ENCODE peak calls at places on chromosomes 4 and X, in seven cellular contexts. One of them, this sample, is unnamed.

GRCh38 chrX:65551086-65551485 is 16.5 kb upstream of the LAS1L start:
- DNase-seq in A549: no peak
- DNase-seq in GM23248: no peak
- DNase-seq in lung: no peak
- DNase-seq in coronary artery: no peak
- DNase-seq in neural progenitor cell: no peak
- DNase-seq in stomach: no peak
- DNase-seq in this sample: no peak

GRCh38 chrX:10636337-10636736 is 16.0 kb upstream of the MID1 start:
- DNase-seq in A549: peak; percentile 81
- DNase-seq in GM23248: peak; percentile 69
- DNase-seq in lung: peak; percentile 32
- DNase-seq in coronary artery: no peak
- DNase-seq in neural progenitor cell: peak; percentile 55
- DNase-seq in stomach: no peak
- DNase-seq in this sample: no peak

GRCh38 chr4:176400816-176401461 is 81.2 kb downstream of the SPCS3 start:
- DNase-seq in A549: peak; percentile 40
- DNase-seq in GM23248: peak; percentile 85
- DNase-seq in lung: no peak
- DNase-seq in coronary artery: no peak
- DNase-seq in neural progenitor cell: no peak
- DNase-seq in stomach: no peak
- DNase-seq in this sample: no peak

GRCh38 chr4:7226993-7227392 is 34.7 kb downstream of the SORCS2 start:
- DNase-seq in A549: no peak
- DNase-seq in GM23248: no peak
- DNase-seq in lung: peak; percentile 75
- DNase-seq in coronary artery: no peak
- DNase-seq in neural progenitor cell: no peak
- DNase-seq in stomach: no peak
- DNase-seq in this sample: no peak

GRCh38 chrX:131025336-131025735 is 32.8 kb upstream of the ARHGAP36 start:
- DNase-seq in A549: no peak
- DNase-seq in GM23248: no peak
- DNase-seq in lung: no peak
- DNase-seq in coronary artery: no peak
- DNase-seq in neural progenitor cell: no peak
- DNase-seq in stomach: no peak
- DNase-seq in this sample: no peak

GRCh38 chr4:94486372-94486801 is 34.6 kb downstream of the PDLIM5 start:
- DNase-seq in A549: no peak
- DNase-seq in GM23248: no peak
- DNase-seq in lung: peak; percentile 35
- DNase-seq in coronary artery: no peak
- DNase-seq in neural progenitor cell: no peak
- DNase-seq in stomach: peak; percentile 77
- DNase-seq in this sample: no peak

GRCh38 chrX:40154229-40154852 is 56.6 kb upstream of the BCOR start:
- DNase-seq in A549: peak; percentile 57
- DNase-seq in GM23248: peak; percentile 70
- DNase-seq in lung: no peak
- DNase-seq in coronary artery: no peak
- DNase-seq in neural progenitor cell: peak; percentile 85
- DNase-seq in stomach: no peak
- DNase-seq in this sample: no peak

GRCh38 chrX:39972340-39972739 is 125.4 kb downstream of the BCOR start:
- DNase-seq in A549: no peak
- DNase-seq in GM23248: peak; percentile 56
- DNase-seq in lung: no peak
- DNase-seq in coronary artery: no peak
- DNase-seq in neural progenitor cell: no peak
- DNase-seq in stomach: no peak
- DNase-seq in this sample: no peak

GRCh38 chr4:179278647-179279046 is 1836.4 kb upstream of the AGA start:
- DNase-seq in A549: no peak
- DNase-seq in GM23248: no peak
- DNase-seq in lung: no peak
- DNase-seq in coronary artery: no peak
- DNase-seq in neural progenitor cell: no peak
- DNase-seq in stomach: no peak
- DNase-seq in this sample: no peak

GRCh38 chr4:165198329-165198728 is 9.0 kb upstream of the KLHL2 start:
- DNase-seq in A549: no peak
- DNase-seq in GM23248: peak; percentile 21
- DNase-seq in lung: no peak
- DNase-seq in coronary artery: no peak
- DNase-seq in neural progenitor cell: no peak
- DNase-seq in stomach: no peak
- DNase-seq in this sample: no peak
- H3K27ac ChIP-seq in A549: no peak overlapping the region
- H3K27ac ChIP-seq in GM23248: no peak overlapping the region
- H3K27ac ChIP-seq in lung: no peak overlapping the region
- H3K27ac ChIP-seq in coronary artery: no peak overlapping the region
- H3K27ac ChIP-seq in neural progenitor cell: no peak overlapping the region
- H3K27ac ChIP-seq in stomach: no peak overlapping the region
- H3K27ac ChIP-seq in this sample: no peak overlapping the region

DNA sequence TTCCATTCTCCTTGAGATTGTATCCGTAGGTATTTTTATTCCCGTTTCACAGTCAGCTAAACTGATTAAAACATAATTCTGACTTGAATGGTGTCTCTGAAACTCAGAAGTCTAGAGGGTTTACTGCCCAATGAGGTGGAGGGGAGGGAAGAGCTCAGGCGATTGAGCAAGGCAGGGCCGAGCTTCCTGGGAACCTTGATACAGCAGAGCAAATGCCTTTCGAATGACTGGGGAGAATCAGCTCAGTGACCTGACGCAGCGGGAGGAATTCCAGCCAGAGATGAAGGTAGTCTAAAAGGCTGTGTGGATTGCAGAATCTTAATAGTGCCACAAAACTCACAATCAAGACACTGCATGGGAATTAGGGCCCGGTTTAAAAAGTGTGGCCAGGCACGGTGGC is 233.6 kb downstream of the EVC2 start:
- DNase-seq in A549: peak; percentile 14
- DNase-seq in GM23248: peak; percentile 11
- DNase-seq in lung: no peak
- DNase-seq in coronary artery: peak; percentile 28
- DNase-seq in neural progenitor cell: no peak
- DNase-seq in stomach: no peak
- DNase-seq in this sample: no peak
- H3K27ac ChIP-seq in A549: no peak overlapping the region
- H3K27ac ChIP-seq in GM23248: no peak overlapping the region
- H3K27ac ChIP-seq in lung: no peak overlapping the region
- H3K27ac ChIP-seq in coronary artery: no peak overlapping the region
- H3K27ac ChIP-seq in neural progenitor cell: no peak overlapping the region
- H3K27ac ChIP-seq in stomach: no peak overlapping the region
- H3K27ac ChIP-seq in this sample: no peak overlapping the region

GRCh38 chrX:42603016-42603415 is 174.9 kb downstream of the PPP1R2C start:
- DNase-seq in A549: no peak
- DNase-seq in GM23248: no peak
- DNase-seq in lung: no peak
- DNase-seq in coronary artery: no peak
- DNase-seq in neural progenitor cell: no peak
- DNase-seq in stomach: no peak
- DNase-seq in this sample: no peak

GRCh38 chrX:42602566-42602965 is 175.4 kb downstream of the PPP1R2C start:
- DNase-seq in A549: no peak
- DNase-seq in GM23248: no peak
- DNase-seq in lung: no peak
- DNase-seq in coronary artery: no peak
- DNase-seq in neural progenitor cell: no peak
- DNase-seq in stomach: no peak
- DNase-seq in this sample: no peak

GRCh38 chrX:42604302-42604701 is 173.7 kb downstream of the PPP1R2C start:
- DNase-seq in A549: no peak
- DNase-seq in GM23248: no peak
- DNase-seq in lung: no peak
- DNase-seq in coronary artery: no peak
- DNase-seq in neural progenitor cell: no peak
- DNase-seq in stomach: no peak
- DNase-seq in this sample: no peak

GRCh38 chrX:42606591-42606990 is 171.4 kb downstream of the PPP1R2C start:
- DNase-seq in A549: no peak
- DNase-seq in GM23248: no peak
- DNase-seq in lung: no peak
- DNase-seq in coronary artery: no peak
- DNase-seq in neural progenitor cell: peak; percentile 79
- DNase-seq in stomach: no peak
- DNase-seq in this sample: no peak

DNA sequence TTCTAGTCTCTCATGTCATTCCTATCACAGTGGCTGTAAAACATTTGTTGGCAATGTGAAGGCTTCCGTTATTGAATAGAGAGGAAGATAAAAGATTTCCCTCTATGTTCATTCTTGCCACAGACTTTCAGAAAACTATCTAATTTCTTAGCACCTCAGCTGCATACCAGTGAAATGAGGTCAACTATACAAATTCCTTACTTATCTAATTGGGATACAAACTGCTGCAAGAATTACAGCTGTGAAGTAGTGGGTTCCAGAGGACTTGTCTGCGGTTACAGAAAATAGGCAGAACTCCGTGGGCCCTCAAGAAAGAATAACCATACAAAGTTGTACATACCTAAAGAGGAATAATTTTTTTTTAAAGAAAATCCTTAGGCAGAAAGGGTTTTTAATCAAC is 175.8 kb downstream of the PPP1R2C start:
- DNase-seq in A549: no peak
- DNase-seq in GM23248: no peak
- DNase-seq in lung: no peak
- DNase-seq in coronary artery: no peak
- DNase-seq in neural progenitor cell: no peak
- DNase-seq in stomach: no peak
- DNase-seq in this sample: no peak
- H3K27ac ChIP-seq in A549: no peak overlapping the region
- H3K27ac ChIP-seq in GM23248: no peak overlapping the region
- H3K27ac ChIP-seq in lung: no peak overlapping the region
- H3K27ac ChIP-seq in coronary artery: no peak overlapping the region
- H3K27ac ChIP-seq in neural progenitor cell: no peak overlapping the region
- H3K27ac ChIP-seq in stomach: no peak overlapping the region
- H3K27ac ChIP-seq in this sample: no peak overlapping the region

GRCh38 chr4:89306486-89307184 is 965 bp downstream of the GPRIN3 start:
- DNase-seq in A549: peak; percentile 68
- DNase-seq in GM23248: no peak
- DNase-seq in lung: no peak
- DNase-seq in coronary artery: no peak
- DNase-seq in neural progenitor cell: no peak
- DNase-seq in stomach: no peak
- DNase-seq in this sample: no peak

GRCh38 chr4:89305712-89306437 is 1.7 kb downstream of the GPRIN3 start:
- DNase-seq in A549: peak; percentile 71
- DNase-seq in GM23248: peak; percentile 65
- DNase-seq in lung: no peak
- DNase-seq in coronary artery: no peak
- DNase-seq in neural progenitor cell: no peak
- DNase-seq in stomach: no peak
- DNase-seq in this sample: no peak

GRCh38 chr4:89303989-89304388 is 3.6 kb downstream of the GPRIN3 start:
- DNase-seq in A549: no peak
- DNase-seq in GM23248: no peak
- DNase-seq in lung: no peak
- DNase-seq in coronary artery: no peak
- DNase-seq in neural progenitor cell: no peak
- DNase-seq in stomach: no peak
- DNase-seq in this sample: no peak

GRCh38 chr4:89303177-89303576 is 4.4 kb downstream of the GPRIN3 start:
- DNase-seq in A549: peak; percentile 91
- DNase-seq in GM23248: no peak
- DNase-seq in lung: no peak
- DNase-seq in coronary artery: no peak
- DNase-seq in neural progenitor cell: no peak
- DNase-seq in stomach: no peak
- DNase-seq in this sample: no peak

DNA sequence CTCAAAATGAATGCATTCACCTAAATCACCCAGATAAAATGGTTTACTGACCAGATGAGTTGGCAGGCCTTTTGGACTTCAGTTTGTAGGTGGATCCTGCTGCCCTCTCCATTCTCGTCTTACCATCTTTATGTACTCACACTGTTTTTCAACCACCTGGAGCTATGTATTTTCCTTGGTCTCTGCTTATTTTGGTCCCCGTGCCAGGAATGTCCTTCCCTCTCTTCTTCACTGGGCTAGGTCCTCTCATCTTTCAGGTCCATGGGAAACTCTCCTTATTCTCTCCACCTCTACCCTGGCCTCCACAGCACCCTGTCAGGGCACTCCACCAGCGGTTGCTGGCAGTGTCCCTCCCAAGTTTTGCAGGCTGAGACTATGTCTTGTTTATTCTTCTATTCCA is 2.6 kb downstream of the GPRIN3 start:
- DNase-seq in A549: peak; percentile 46
- DNase-seq in GM23248: no peak
- DNase-seq in lung: no peak
- DNase-seq in coronary artery: no peak
- DNase-seq in neural progenitor cell: no peak
- DNase-seq in stomach: no peak
- DNase-seq in this sample: no peak
- H3K27ac ChIP-seq in A549: peak overlapping the region; percentile 78
- H3K27ac ChIP-seq in GM23248: no peak overlapping the region
- H3K27ac ChIP-seq in lung: peak overlapping the region; percentile 88
- H3K27ac ChIP-seq in coronary artery: no peak overlapping the region
- H3K27ac ChIP-seq in neural progenitor cell: no peak overlapping the region
- H3K27ac ChIP-seq in stomach: peak overlapping the region; percentile 82
- H3K27ac ChIP-seq in this sample: no peak overlapping the region

DNA sequence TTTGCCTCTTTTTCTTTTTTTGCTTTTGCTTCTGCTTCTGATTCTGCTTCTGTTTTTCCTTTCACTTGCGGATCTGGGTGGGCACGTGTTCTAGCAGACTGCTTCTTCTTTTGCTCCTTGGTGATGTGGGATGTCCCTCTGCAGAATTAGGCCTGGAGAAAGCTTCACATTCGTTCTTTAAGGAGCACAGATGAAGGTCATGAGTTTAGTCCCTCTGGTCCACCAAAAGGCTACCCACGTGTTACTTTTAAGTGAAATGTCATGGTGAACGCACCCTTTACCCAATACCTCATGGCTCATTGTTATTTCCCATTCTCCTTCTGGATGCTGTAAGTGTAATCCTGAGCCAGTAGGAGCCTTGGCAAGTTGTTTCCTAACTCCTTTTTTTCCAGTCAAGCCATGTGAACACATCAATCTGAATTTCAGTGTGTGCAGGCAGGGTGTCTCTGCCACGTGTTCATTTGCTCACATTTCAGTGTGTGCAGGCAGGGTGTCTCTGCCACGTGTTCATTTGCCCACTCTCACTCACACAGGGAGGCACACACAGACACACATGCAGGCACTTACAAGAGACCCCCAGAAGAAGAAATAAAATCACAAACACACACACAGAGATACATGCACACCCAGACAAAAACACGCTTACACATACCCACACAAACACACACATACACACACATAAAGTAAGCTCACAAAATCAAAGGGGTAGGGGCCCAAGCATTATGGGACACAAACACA is 36.9 kb downstream of the NBDY start:
- DNase-seq in A549: no peak
- DNase-seq in GM23248: peak; percentile 50
- DNase-seq in lung: peak; percentile 29
- DNase-seq in coronary artery: peak; percentile 31
- DNase-seq in neural progenitor cell: no peak
- DNase-seq in stomach: peak; percentile 17
- DNase-seq in this sample: no peak
- H3K27ac ChIP-seq in A549: no peak overlapping the region
- H3K27ac ChIP-seq in GM23248: peak overlapping the region; percentile 78
- H3K27ac ChIP-seq in lung: no peak overlapping the region
- H3K27ac ChIP-seq in coronary artery: no peak overlapping the region
- H3K27ac ChIP-seq in neural progenitor cell: no peak overlapping the region
- H3K27ac ChIP-seq in stomach: peak overlapping the region; percentile 85
- H3K27ac ChIP-seq in this sample: peak overlapping the region; percentile 0

This sample was measured in substantia nigra.